ENCODE peak calls at places on chromosomes 3 and 15, in four cellular contexts. T is neural crest cell, G is activated T-helper 1 cell treated with Interleukin-2 at 50 U/mL for 16 hours, R is H7. P is an unnamed sample.

GRCh38 chr15:37981781-37982180 is 47.3 kb downstream of the TMCO5A start:
- DNase-seq in T (no peak), G (no peak), R (no peak), P (no peak)

GRCh38 chr3:188051801-188052228 is 102.1 kb upstream of the LPP start:
- DNase-seq in T (peak), G (no peak), R (no peak), P (no peak)

GRCh38 chr3:22269827-22270226 is 518.8 kb upstream of the ZNF385D start:
- DNase-seq in T (no peak), G (no peak), R (no peak), P (no peak)

GRCh38 chr3:130963878-130964277 is 62.7 kb downstream of the ASTE1 start:
- DNase-seq in T (no peak), G (no peak), R (no peak), P (no peak)

GRCh38 chr15:73873889-73874511 is 636 bp downstream of the TBC1D21 start:
- DNase-seq in T (peak), G (no peak), R (no peak), P (no peak)

GRCh38 chr15:98647026-98647773 is 1.1 kb upstream of the IGF1R start:
- DNase-seq in T (peak), G (peak), R (peak), P (peak)

GRCh38 chr15:95470997-95471692 is 859.4 kb upstream of the NR2F2 start:
- DNase-seq in T (no peak), G (no peak), R (no peak), P (no peak)

GRCh38 chr3:152742368-152743347 is 92.3 kb upstream of the P2RY1 start:
- DNase-seq in T (no peak), G (no peak), R (no peak), P (no peak)

GRCh38 chr3:127172670-127173515 is 20.0 kb upstream of the PRR23E start:
- DNase-seq in T (no peak), G (no peak), R (peak), P (no peak)

GRCh38 chr3:182711261-182711683 is 82.0 kb upstream of the ATP11B start:
- DNase-seq in T (no peak), G (no peak), R (no peak), P (no peak)